ENCODE peak calls at places on chromosomes 1 and 21, in four cellular contexts. L, Z, R and P are unnamed samples.

GRCh38 chr1:113041569-113042335 is 31.2 kb upstream of the LRIG2 start:
- DNase-seq in L (no peak), Z (peak), R (no peak), P (no peak)

GRCh38 chr1:14606632-14607031 is 8.1 kb downstream of the KAZN start:
- DNase-seq in L (no peak), Z (no peak), R (no peak), P (no peak)

GRCh38 chr21:29265690-29266479 is 32.8 kb upstream of the BACH1 start:
- DNase-seq in L (no peak), Z (peak), R (peak), P (peak)

GRCh38 chr1:198443374-198444233 is 96.9 kb downstream of the ATP6V1G3 start:
- DNase-seq in L (peak), Z (no peak), R (no peak), P (no peak)

GRCh38 chr1:151001592-151001991 is 5.1 kb downstream of the MINDY1 start:
- DNase-seq in L (no peak), Z (no peak), R (no peak), P (no peak)

GRCh38 chr1:36436820-36437219 is 13.4 kb downstream of the OSCP1 start:
- DNase-seq in L (no peak), Z (peak), R (no peak), P (no peak)

GRCh38 chr1:41416552-41417334 is 55.5 kb downstream of the FOXO6 start:
- DNase-seq in L (peak), Z (peak), R (peak), P (peak)

GRCh38 chr1:222171005-222171404 is 376.9 kb downstream of the HHIPL2 start:
- DNase-seq in L (no peak), Z (peak), R (no peak), P (no peak)

GRCh38 chr1:156390409-156391144 is 21.6 kb downstream of the RHBG start:
- DNase-seq in L (no peak), Z (no peak), R (no peak), P (no peak)

GRCh38 chr1:230208619-230209261 is 141.7 kb downstream of the GALNT2 start:
- DNase-seq in L (no peak), Z (no peak), R (peak), P (peak)

GRCh38 chr21:16196521-16197208 is 466.9 kb downstream of the USP25 start:
- DNase-seq in L (no peak), Z (no peak), R (no peak), P (peak)

GRCh38 chr1:119008483-119009299 is 20.5 kb upstream of the TBX15 start:
- DNase-seq in L (peak), Z (peak), R (no peak), P (no peak)